ENCODE peak calls at places on chromosomes 3 and 15, in ten cellular contexts. G is CD14-positive monocyte; J is body of pancreas; P is HFFc6; U is amniotic stem cell; L is posterior vena cava; X is T47D; I is activated CD4-positive, alpha-beta T cell treated with anti-CD3 and anti-CD28 coated beads, Interleukin-2, amount 50 U/mL, for 48 hours; R is stimulated activated CD8-positive, alpha-beta memory T cell treated with anti-CD3 and anti-CD28 coated beads, Interleukin-15, amount 100 ng/mL, for 1 hour; H is WERI-Rb-1. Z is an unnamed sample.
A peak's percentile ranks its signal among the peaks of the same experiment; 100 is the strongest.

GRCh38 chr3:99678023-99678422 is 39.6 kb downstream of the COL8A1 start:
- DNase-seq in R (no peak), L (no peak), H (no peak), X (no peak), P (peak; percentile 83), U (no peak), I (no peak), J (peak; percentile 5), G (no peak), Z (no peak)

GRCh38 chr3:143443851-143444331 is 324.3 kb downstream of the CHST2 start:
- DNase-seq in L (no peak), X (peak; percentile 58), R (no peak), H (no peak), U (peak; percentile 90), J (peak; percentile 18), P (peak; percentile 93), I (no peak), G (peak; percentile 96), Z (peak; percentile 95)

GRCh38 chr3:59451041-59451763 is 401.4 kb upstream of the CFAP20DC start:
- DNase-seq in H (no peak), U (no peak), R (peak; percentile 13), I (peak; percentile 29), J (peak; percentile 7), X (peak; percentile 49), P (no peak), G (no peak), L (no peak), Z (peak; percentile 23)

GRCh38 chr15:68819451-68820204 is 1.1 kb downstream of the ANP32A start:
- DNase-seq in J (peak; percentile 54), U (no peak), G (no peak), L (peak; percentile 83), P (peak; percentile 48), R (no peak), H (peak; percentile 79), X (peak; percentile 63), I (peak; percentile 54), Z (peak; percentile 72)

GRCh38 chr15:99124641-99125040 is 19.8 kb downstream of the SYNM start:
- DNase-seq in X (no peak), R (no peak), I (no peak), L (peak; percentile 32), H (no peak), G (no peak), J (no peak), P (no peak), U (no peak), Z (no peak)

GRCh38 chr3:149369991-149370866 is 7.2 kb downstream of the TM4SF1 start:
- DNase-seq in L (no peak), I (no peak), U (no peak), J (no peak), P (no peak), X (no peak), R (no peak), G (no peak), H (no peak), Z (peak; percentile 19)

GRCh38 chr3:112307557-112307956 is 13.5 kb upstream of the SLC9C1 start:
- DNase-seq in G (no peak), X (no peak), R (no peak), P (no peak), H (no peak), J (no peak), I (no peak), U (no peak), L (no peak), Z (no peak)

GRCh38 chr3:142498397-142499180 is 50.8 kb upstream of the XRN1 start:
- DNase-seq in I (no peak), H (no peak), R (no peak), X (no peak), L (no peak), U (no peak), J (no peak), G (no peak), P (no peak), Z (no peak)